ENCODE peak calls at places on chromosomes 1 and 21, in six cellular contexts. One of them, this sample, is unnamed.

GRCh38 chr1:220917535-220918209 is 38.4 kb downstream of the HLX start:
- DNase-seq in ovary: no peak
- DNase-seq in progenitor cell of endocrine pancreas: no peak
- DNase-seq in CD8-positive, alpha-beta T cell: no peak
- DNase-seq in PC-3: no peak
- DNase-seq in lower lobe of right lung: no peak
- DNase-seq in this sample: no peak

GRCh38 chr1:33985656-33986055 is 121.8 kb downstream of the HMGB4 start:
- DNase-seq in ovary: no peak
- DNase-seq in progenitor cell of endocrine pancreas: no peak
- DNase-seq in CD8-positive, alpha-beta T cell: no peak
- DNase-seq in PC-3: no peak
- DNase-seq in lower lobe of right lung: no peak
- DNase-seq in this sample: no peak

GRCh38 chr1:169003864-169004516 is 102.5 kb upstream of the ATP1B1 start:
- DNase-seq in ovary: peak
- DNase-seq in progenitor cell of endocrine pancreas: no peak
- DNase-seq in CD8-positive, alpha-beta T cell: no peak
- DNase-seq in PC-3: peak
- DNase-seq in lower lobe of right lung: peak
- DNase-seq in this sample: no peak

GRCh38 chr1:154943649-154944421 is 7.3 kb upstream of the PMVK start:
- DNase-seq in ovary: no peak
- DNase-seq in progenitor cell of endocrine pancreas: no peak
- DNase-seq in CD8-positive, alpha-beta T cell: no peak
- DNase-seq in PC-3: peak
- DNase-seq in lower lobe of right lung: no peak
- DNase-seq in this sample: peak

GRCh38 chr1:202165267-202165941 is 5.0 kb upstream of the PTPN7 start:
- DNase-seq in ovary: no peak
- DNase-seq in progenitor cell of endocrine pancreas: no peak
- DNase-seq in CD8-positive, alpha-beta T cell: no peak
- DNase-seq in PC-3: no peak
- DNase-seq in lower lobe of right lung: no peak
- DNase-seq in this sample: no peak

GRCh38 chr1:156522443-156522970 is 21.9 kb upstream of the MEF2D start:
- DNase-seq in ovary: no peak
- DNase-seq in progenitor cell of endocrine pancreas: no peak
- DNase-seq in CD8-positive, alpha-beta T cell: no peak
- DNase-seq in PC-3: no peak
- DNase-seq in lower lobe of right lung: no peak
- DNase-seq in this sample: no peak

GRCh38 chr1:154221815-154222081 is 993 bp downstream of the UBAP2L start:
- DNase-seq in ovary: no peak
- DNase-seq in progenitor cell of endocrine pancreas: no peak
- DNase-seq in CD8-positive, alpha-beta T cell: no peak
- DNase-seq in PC-3: peak
- DNase-seq in lower lobe of right lung: no peak
- DNase-seq in this sample: no peak

GRCh38 chr21:33384851-33385331 is 18.3 kb upstream of the IFNGR2 start:
- DNase-seq in ovary: no peak
- DNase-seq in progenitor cell of endocrine pancreas: no peak
- DNase-seq in CD8-positive, alpha-beta T cell: no peak
- DNase-seq in PC-3: no peak
- DNase-seq in lower lobe of right lung: no peak
- DNase-seq in this sample: no peak

GRCh38 chr1:38997034-38997900 is 6.2 kb downstream of the AKIRIN1 start:
- DNase-seq in ovary: no peak
- DNase-seq in progenitor cell of endocrine pancreas: no peak
- DNase-seq in CD8-positive, alpha-beta T cell: no peak
- DNase-seq in PC-3: no peak
- DNase-seq in lower lobe of right lung: no peak
- DNase-seq in this sample: no peak

GRCh38 chr1:161089938-161090337 is 580 bp upstream of the NECTIN4 start:
- DNase-seq in ovary: no peak
- DNase-seq in progenitor cell of endocrine pancreas: no peak
- DNase-seq in CD8-positive, alpha-beta T cell: no peak
- DNase-seq in PC-3: no peak
- DNase-seq in lower lobe of right lung: no peak
- DNase-seq in this sample: no peak

GRCh38 chr1:61079898-61080336 is 2.4 kb upstream of the NFIA start:
- DNase-seq in ovary: peak
- DNase-seq in progenitor cell of endocrine pancreas: no peak
- DNase-seq in CD8-positive, alpha-beta T cell: no peak
- DNase-seq in PC-3: peak
- DNase-seq in lower lobe of right lung: peak
- DNase-seq in this sample: peak

GRCh38 chr21:31520506-31521163 is 138.9 kb upstream of the SOD1 start:
- DNase-seq in ovary: no peak
- DNase-seq in progenitor cell of endocrine pancreas: no peak
- DNase-seq in CD8-positive, alpha-beta T cell: no peak
- DNase-seq in PC-3: no peak
- DNase-seq in lower lobe of right lung: no peak
- DNase-seq in this sample: no peak

GRCh38 chr1:53321366-53321765 is 6.5 kb downstream of the LRP8 start:
- DNase-seq in ovary: no peak
- DNase-seq in progenitor cell of endocrine pancreas: peak
- DNase-seq in CD8-positive, alpha-beta T cell: no peak
- DNase-seq in PC-3: no peak
- DNase-seq in lower lobe of right lung: peak
- DNase-seq in this sample: peak

GRCh38 chr1:20507248-20507563 is 745 bp downstream of the MUL1 start:
- DNase-seq in ovary: no peak
- DNase-seq in progenitor cell of endocrine pancreas: no peak
- DNase-seq in CD8-positive, alpha-beta T cell: no peak
- DNase-seq in PC-3: no peak
- DNase-seq in lower lobe of right lung: no peak
- DNase-seq in this sample: no peak

GRCh38 chr1:7103322-7104052 is 318.2 kb downstream of the CAMTA1 start:
- DNase-seq in ovary: no peak
- DNase-seq in progenitor cell of endocrine pancreas: no peak
- DNase-seq in CD8-positive, alpha-beta T cell: no peak
- DNase-seq in PC-3: no peak
- DNase-seq in lower lobe of right lung: no peak
- DNase-seq in this sample: no peak

GRCh38 chr1:32275424-32275823 is 16.5 kb upstream of the HDAC1 start:
- DNase-seq in ovary: no peak
- DNase-seq in progenitor cell of endocrine pancreas: no peak
- DNase-seq in CD8-positive, alpha-beta T cell: no peak
- DNase-seq in PC-3: no peak
- DNase-seq in lower lobe of right lung: no peak
- DNase-seq in this sample: no peak

GRCh38 chr1:33328817-33329216 is 7.9 kb upstream of the A3GALT2 start:
- DNase-seq in ovary: no peak
- DNase-seq in progenitor cell of endocrine pancreas: no peak
- DNase-seq in CD8-positive, alpha-beta T cell: no peak
- DNase-seq in PC-3: no peak
- DNase-seq in lower lobe of right lung: peak
- DNase-seq in this sample: no peak

GRCh38 chr1:62436039-62436465 is 797 bp upstream of the USP1 start:
- DNase-seq in ovary: no peak
- DNase-seq in progenitor cell of endocrine pancreas: peak
- DNase-seq in CD8-positive, alpha-beta T cell: peak
- DNase-seq in PC-3: no peak
- DNase-seq in lower lobe of right lung: peak
- DNase-seq in this sample: peak

GRCh38 chr1:89941110-89941770 is 53.7 kb upstream of the ZNF326 start:
- DNase-seq in ovary: no peak
- DNase-seq in progenitor cell of endocrine pancreas: no peak
- DNase-seq in CD8-positive, alpha-beta T cell: no peak
- DNase-seq in PC-3: no peak
- DNase-seq in lower lobe of right lung: no peak
- DNase-seq in this sample: no peak

GRCh38 chr1:202349263-202349928 is 897 bp downstream of the PPP1R12B start:
- DNase-seq in ovary: no peak
- DNase-seq in progenitor cell of endocrine pancreas: no peak
- DNase-seq in CD8-positive, alpha-beta T cell: no peak
- DNase-seq in PC-3: peak
- DNase-seq in lower lobe of right lung: no peak
- DNase-seq in this sample: no peak

GRCh38 chr1:15033264-15033663 is 120.3 kb upstream of the TMEM51 start:
- DNase-seq in ovary: no peak
- DNase-seq in progenitor cell of endocrine pancreas: no peak
- DNase-seq in CD8-positive, alpha-beta T cell: no peak
- DNase-seq in PC-3: peak
- DNase-seq in lower lobe of right lung: no peak
- DNase-seq in this sample: no peak
- TF ChIP-seq CTCF in ovary: no peak
- TF ChIP-seq CTCF in progenitor cell of endocrine pancreas: peak
- TF ChIP-seq CTCF in CD8-positive, alpha-beta T cell: no peak
- TF ChIP-seq CTCF in PC-3: peak
- TF ChIP-seq CTCF in lower lobe of right lung: no peak
- TF ChIP-seq CTCF in this sample: no peak

GRCh38 chr1:198270421-198270820 is 113.6 kb downstream of the NEK7 start:
- DNase-seq in ovary: no peak
- DNase-seq in progenitor cell of endocrine pancreas: no peak
- DNase-seq in CD8-positive, alpha-beta T cell: no peak
- DNase-seq in PC-3: no peak
- DNase-seq in lower lobe of right lung: no peak
- DNase-seq in this sample: no peak
- TF ChIP-seq CTCF in ovary: no peak
- TF ChIP-seq CTCF in progenitor cell of endocrine pancreas: no peak
- TF ChIP-seq CTCF in CD8-positive, alpha-beta T cell: no peak
- TF ChIP-seq CTCF in PC-3: no peak
- TF ChIP-seq CTCF in lower lobe of right lung: no peak
- TF ChIP-seq CTCF in this sample: no peak

DNA sequence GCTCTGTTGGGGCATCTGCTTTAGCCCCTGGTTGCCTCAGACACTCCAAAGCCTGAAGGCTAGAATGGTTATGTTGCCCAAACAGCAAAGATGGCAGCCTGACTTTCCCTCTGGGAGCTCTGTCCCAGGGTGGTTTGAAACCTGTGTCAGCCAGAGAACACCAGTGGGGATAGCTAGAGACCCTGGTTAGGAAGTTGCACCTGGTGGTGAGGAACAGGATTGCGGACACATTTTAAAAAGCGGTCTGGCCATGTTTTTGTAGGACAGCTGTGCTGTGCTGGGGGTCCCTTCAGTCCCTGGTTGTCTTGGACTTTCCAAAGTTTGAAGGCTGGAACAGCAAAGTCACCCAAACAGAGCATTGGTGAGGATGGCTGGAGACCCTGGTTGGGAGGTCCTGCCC is 87.8 kb downstream of the DNM3 start:
- DNase-seq in ovary: no peak
- DNase-seq in progenitor cell of endocrine pancreas: no peak
- DNase-seq in CD8-positive, alpha-beta T cell: no peak
- DNase-seq in PC-3: peak
- DNase-seq in lower lobe of right lung: no peak
- DNase-seq in this sample: no peak
- TF ChIP-seq CTCF in ovary: no peak
- TF ChIP-seq CTCF in progenitor cell of endocrine pancreas: peak
- TF ChIP-seq CTCF in CD8-positive, alpha-beta T cell: no peak
- TF ChIP-seq CTCF in PC-3: peak
- TF ChIP-seq CTCF in lower lobe of right lung: no peak
- TF ChIP-seq CTCF in this sample: peak

GRCh38 chr1:206937437-206937836 is 8.8 kb downstream of the PIGR start:
- DNase-seq in ovary: no peak
- DNase-seq in progenitor cell of endocrine pancreas: no peak
- DNase-seq in CD8-positive, alpha-beta T cell: no peak
- DNase-seq in PC-3: no peak
- DNase-seq in lower lobe of right lung: no peak
- DNase-seq in this sample: no peak
- TF ChIP-seq CTCF in ovary: no peak
- TF ChIP-seq CTCF in progenitor cell of endocrine pancreas: no peak
- TF ChIP-seq CTCF in CD8-positive, alpha-beta T cell: no peak
- TF ChIP-seq CTCF in PC-3: peak
- TF ChIP-seq CTCF in lower lobe of right lung: no peak
- TF ChIP-seq CTCF in this sample: no peak

This sample was measured in nephron progenitor cell.